ENCODE peak calls at places on chromosome 20, in four cellular contexts. One of them, this sample, is unnamed.

GRCh38 chr20:24838551-24839530 is 110.2 kb upstream of the CST7 start:
- DNase-seq in NCI-H2081: no peak
- DNase-seq in naive thymus-derived CD8-positive, alpha-beta T cell: no peak
- DNase-seq in activated CD8-positive, alpha-beta memory T cell treated with anti-CD3 and anti-CD28 coated beads, Interleukin-2, amount 50 U/mL, for 4 hours: no peak
- DNase-seq in this sample: no peak

GRCh38 chr20:38290829-38291581 is 13.0 kb upstream of the BPI start:
- DNase-seq in NCI-H2081: no peak
- DNase-seq in naive thymus-derived CD8-positive, alpha-beta T cell: no peak
- DNase-seq in activated CD8-positive, alpha-beta memory T cell treated with anti-CD3 and anti-CD28 coated beads, Interleukin-2, amount 50 U/mL, for 4 hours: no peak
- DNase-seq in this sample: no peak

GRCh38 chr20:47674686-47675085 is 110.6 kb downstream of the SULF2 start:
- DNase-seq in NCI-H2081: no peak
- DNase-seq in naive thymus-derived CD8-positive, alpha-beta T cell: no peak
- DNase-seq in activated CD8-positive, alpha-beta memory T cell treated with anti-CD3 and anti-CD28 coated beads, Interleukin-2, amount 50 U/mL, for 4 hours: no peak
- DNase-seq in this sample: no peak

GRCh38 chr20:17610566-17611289 is 40.9 kb downstream of the DSTN start:
- DNase-seq in NCI-H2081: no peak
- DNase-seq in naive thymus-derived CD8-positive, alpha-beta T cell: peak; percentile 78
- DNase-seq in activated CD8-positive, alpha-beta memory T cell treated with anti-CD3 and anti-CD28 coated beads, Interleukin-2, amount 50 U/mL, for 4 hours: peak; percentile 43
- DNase-seq in this sample: peak; percentile 72

GRCh38 chr20:19834783-19835182 is 76.7 kb downstream of the RIN2 start:
- DNase-seq in NCI-H2081: no peak
- DNase-seq in naive thymus-derived CD8-positive, alpha-beta T cell: no peak
- DNase-seq in activated CD8-positive, alpha-beta memory T cell treated with anti-CD3 and anti-CD28 coated beads, Interleukin-2, amount 50 U/mL, for 4 hours: no peak
- DNase-seq in this sample: no peak

GRCh38 chr20:25282034-25282781 is 34.3 kb downstream of the PYGB start:
- DNase-seq in NCI-H2081: peak; percentile 16
- DNase-seq in naive thymus-derived CD8-positive, alpha-beta T cell: no peak
- DNase-seq in activated CD8-positive, alpha-beta memory T cell treated with anti-CD3 and anti-CD28 coated beads, Interleukin-2, amount 50 U/mL, for 4 hours: peak; percentile 12
- DNase-seq in this sample: no peak

GRCh38 chr20:4787069-4787468 is 65.4 kb downstream of the PRND start:
- DNase-seq in NCI-H2081: no peak
- DNase-seq in naive thymus-derived CD8-positive, alpha-beta T cell: no peak
- DNase-seq in activated CD8-positive, alpha-beta memory T cell treated with anti-CD3 and anti-CD28 coated beads, Interleukin-2, amount 50 U/mL, for 4 hours: no peak
- DNase-seq in this sample: no peak

GRCh38 chr20:64080013-64080812 is at the start of gene OPRL1:
- DNase-seq in NCI-H2081: no peak
- DNase-seq in naive thymus-derived CD8-positive, alpha-beta T cell: peak; percentile 60
- DNase-seq in activated CD8-positive, alpha-beta memory T cell treated with anti-CD3 and anti-CD28 coated beads, Interleukin-2, amount 50 U/mL, for 4 hours: no peak
- DNase-seq in this sample: no peak

GRCh38 chr20:50303573-50304500 is 113.2 kb downstream of the CEBPB start:
- DNase-seq in NCI-H2081: peak; percentile 55
- DNase-seq in naive thymus-derived CD8-positive, alpha-beta T cell: peak; percentile 9
- DNase-seq in activated CD8-positive, alpha-beta memory T cell treated with anti-CD3 and anti-CD28 coated beads, Interleukin-2, amount 50 U/mL, for 4 hours: no peak
- DNase-seq in this sample: no peak

GRCh38 chr20:38635721-38636285 is 34.2 kb downstream of the ARHGAP40 start:
- DNase-seq in NCI-H2081: no peak
- DNase-seq in naive thymus-derived CD8-positive, alpha-beta T cell: no peak
- DNase-seq in activated CD8-positive, alpha-beta memory T cell treated with anti-CD3 and anti-CD28 coated beads, Interleukin-2, amount 50 U/mL, for 4 hours: no peak
- DNase-seq in this sample: no peak

GRCh38 chr20:31606928-31607639 is 2.0 kb downstream of the ID1 start:
- DNase-seq in NCI-H2081: peak; percentile 87
- DNase-seq in naive thymus-derived CD8-positive, alpha-beta T cell: no peak
- DNase-seq in activated CD8-positive, alpha-beta memory T cell treated with anti-CD3 and anti-CD28 coated beads, Interleukin-2, amount 50 U/mL, for 4 hours: no peak
- DNase-seq in this sample: no peak

GRCh38 chr20:19713851-19714716 is 44.0 kb upstream of the RIN2 start:
- DNase-seq in NCI-H2081: no peak
- DNase-seq in naive thymus-derived CD8-positive, alpha-beta T cell: no peak
- DNase-seq in activated CD8-positive, alpha-beta memory T cell treated with anti-CD3 and anti-CD28 coated beads, Interleukin-2, amount 50 U/mL, for 4 hours: no peak
- DNase-seq in this sample: no peak

GRCh38 chr20:8148501-8148900 is 16.4 kb downstream of the PLCB1 start:
- DNase-seq in NCI-H2081: no peak
- DNase-seq in naive thymus-derived CD8-positive, alpha-beta T cell: no peak
- DNase-seq in activated CD8-positive, alpha-beta memory T cell treated with anti-CD3 and anti-CD28 coated beads, Interleukin-2, amount 50 U/mL, for 4 hours: no peak
- DNase-seq in this sample: no peak

GRCh38 chr20:1087311-1087710 is 31.1 kb upstream of the PSMF1 start:
- DNase-seq in NCI-H2081: no peak
- DNase-seq in naive thymus-derived CD8-positive, alpha-beta T cell: no peak
- DNase-seq in activated CD8-positive, alpha-beta memory T cell treated with anti-CD3 and anti-CD28 coated beads, Interleukin-2, amount 50 U/mL, for 4 hours: no peak
- DNase-seq in this sample: no peak

GRCh38 chr20:10519361-10520048 is 84.4 kb downstream of the SLX4IP start:
- DNase-seq in NCI-H2081: no peak
- DNase-seq in naive thymus-derived CD8-positive, alpha-beta T cell: no peak
- DNase-seq in activated CD8-positive, alpha-beta memory T cell treated with anti-CD3 and anti-CD28 coated beads, Interleukin-2, amount 50 U/mL, for 4 hours: no peak
- DNase-seq in this sample: no peak

GRCh38 chr20:20060234-20060998 is 8.1 kb downstream of the CFAP61 start:
- DNase-seq in NCI-H2081: peak; percentile 29
- DNase-seq in naive thymus-derived CD8-positive, alpha-beta T cell: no peak
- DNase-seq in activated CD8-positive, alpha-beta memory T cell treated with anti-CD3 and anti-CD28 coated beads, Interleukin-2, amount 50 U/mL, for 4 hours: no peak
- DNase-seq in this sample: no peak

GRCh38 chr20:60408435-60408834 is 450.2 kb downstream of the CDH26 start:
- DNase-seq in NCI-H2081: no peak
- DNase-seq in naive thymus-derived CD8-positive, alpha-beta T cell: no peak
- DNase-seq in activated CD8-positive, alpha-beta memory T cell treated with anti-CD3 and anti-CD28 coated beads, Interleukin-2, amount 50 U/mL, for 4 hours: no peak
- DNase-seq in this sample: no peak

GRCh38 chr20:11379257-11380011 is 538.3 kb upstream of the BTBD3 start:
- DNase-seq in NCI-H2081: no peak
- DNase-seq in naive thymus-derived CD8-positive, alpha-beta T cell: no peak
- DNase-seq in activated CD8-positive, alpha-beta memory T cell treated with anti-CD3 and anti-CD28 coated beads, Interleukin-2, amount 50 U/mL, for 4 hours: no peak
- DNase-seq in this sample: no peak

GRCh38 chr20:59046862-59047261 is 4.3 kb upstream of the PRELID3B start:
- DNase-seq in NCI-H2081: no peak
- DNase-seq in naive thymus-derived CD8-positive, alpha-beta T cell: no peak
- DNase-seq in activated CD8-positive, alpha-beta memory T cell treated with anti-CD3 and anti-CD28 coated beads, Interleukin-2, amount 50 U/mL, for 4 hours: no peak
- DNase-seq in this sample: no peak

GRCh38 chr20:58675146-58675584 is 17.4 kb upstream of the NPEPL1 start:
- DNase-seq in NCI-H2081: no peak
- DNase-seq in naive thymus-derived CD8-positive, alpha-beta T cell: no peak
- DNase-seq in activated CD8-positive, alpha-beta memory T cell treated with anti-CD3 and anti-CD28 coated beads, Interleukin-2, amount 50 U/mL, for 4 hours: no peak
- DNase-seq in this sample: no peak

GRCh38 chr20:32358883-32359632 is 927 bp downstream of the ASXL1 start:
- DNase-seq in NCI-H2081: peak; percentile 68
- DNase-seq in naive thymus-derived CD8-positive, alpha-beta T cell: peak; percentile 71
- DNase-seq in activated CD8-positive, alpha-beta memory T cell treated with anti-CD3 and anti-CD28 coated beads, Interleukin-2, amount 50 U/mL, for 4 hours: peak; percentile 74
- DNase-seq in this sample: peak; percentile 49

GRCh38 chr20:44069203-44069931 is 117.6 kb downstream of the JPH2 start:
- DNase-seq in NCI-H2081: no peak
- DNase-seq in naive thymus-derived CD8-positive, alpha-beta T cell: peak; percentile 97
- DNase-seq in activated CD8-positive, alpha-beta memory T cell treated with anti-CD3 and anti-CD28 coated beads, Interleukin-2, amount 50 U/mL, for 4 hours: peak; percentile 40
- DNase-seq in this sample: peak; percentile 89

GRCh38 chr20:59151820-59152219 is 11.8 kb upstream of the ZNF831 start:
- DNase-seq in NCI-H2081: no peak
- DNase-seq in naive thymus-derived CD8-positive, alpha-beta T cell: no peak
- DNase-seq in activated CD8-positive, alpha-beta memory T cell treated with anti-CD3 and anti-CD28 coated beads, Interleukin-2, amount 50 U/mL, for 4 hours: no peak
- DNase-seq in this sample: no peak

GRCh38 chr20:35886537-35886936 is 67.8 kb downstream of the SCAND1 start:
- DNase-seq in NCI-H2081: no peak
- DNase-seq in naive thymus-derived CD8-positive, alpha-beta T cell: no peak
- DNase-seq in activated CD8-positive, alpha-beta memory T cell treated with anti-CD3 and anti-CD28 coated beads, Interleukin-2, amount 50 U/mL, for 4 hours: no peak
- DNase-seq in this sample: no peak

This sample was measured in T-cell.